ENCODE peak calls at places on chromosomes 1 and 21, in seven cellular contexts. Z, A, E, N, S, W and K are unnamed samples.
A peak's percentile ranks its signal among the peaks of the same experiment; 100 is the strongest.

GRCh38 chr1:151809625-151810556 is 4.7 kb upstream of the LINGO4 start:
- DNase-seq in E (no peak), Z (no peak), N (no peak), A (no peak), W (no peak), S (no peak), K (no peak)

GRCh38 chr1:77542784-77543183 is 139.7 kb downstream of the ZZZ3 start:
- DNase-seq in W (no peak), N (peak; percentile 31), Z (no peak), S (peak; percentile 36), A (no peak), E (no peak), K (no peak)

GRCh38 chr1:5567839-5568238 is 424.4 kb downstream of the NPHP4 start:
- DNase-seq in E (no peak), S (no peak), N (no peak), Z (no peak), W (no peak), A (no peak), K (no peak)

GRCh38 chr1:202967684-202968281 is 726 bp upstream of the CYB5R1 start:
- DNase-seq in N (peak; percentile 37), W (no peak), Z (no peak), S (no peak), A (no peak), E (no peak), K (no peak)

GRCh38 chr1:64163972-64164371 is 39.5 kb upstream of the UBE2U start:
- DNase-seq in Z (no peak), E (no peak), S (peak; percentile 71), N (peak; percentile 35), W (peak; percentile 33), A (peak; percentile 50), K (peak; percentile 32)

GRCh38 chr1:156691665-156692408 is 13.5 kb downstream of the CRABP2 start:
- DNase-seq in N (peak; percentile 61), A (peak; percentile 50), Z (no peak), W (no peak), S (no peak), E (peak; percentile 60), K (no peak)

GRCh38 chr1:47752048-47752451 is 245.1 kb downstream of the TRABD2B start:
- DNase-seq in N (no peak), Z (no peak), S (no peak), A (peak; percentile 8), E (no peak), W (peak; percentile 13), K (no peak)

GRCh38 chr1:244590670-244591069 is 62.3 kb upstream of the DESI2 start:
- DNase-seq in S (no peak), E (no peak), A (no peak), W (no peak), N (no peak), Z (no peak), K (no peak)

GRCh38 chr1:25926731-25927496 is 20.7 kb upstream of the STMN1 start:
- DNase-seq in N (no peak), Z (peak; percentile 55), A (no peak), S (no peak), E (no peak), W (no peak), K (no peak)

GRCh38 chr1:72649974-72650373 is 367.6 kb upstream of the NEGR1 start:
- DNase-seq in W (no peak), E (no peak), N (no peak), A (peak; percentile 16), S (peak; percentile 11), Z (no peak), K (peak; percentile 0)

GRCh38 chr21:41627428-41627827 is 119.5 kb upstream of the TMPRSS2 start:
- DNase-seq in E (no peak), N (peak; percentile 58), A (peak; percentile 22), W (no peak), Z (no peak), S (peak; percentile 13), K (no peak)

GRCh38 chr21:38766987-38767722 is 38.6 kb upstream of the ETS2 start:
- DNase-seq in A (no peak), W (no peak), N (peak; percentile 37), S (no peak), Z (no peak), E (no peak), K (no peak)

GRCh38 chr1:214044438-214045214 is 56.9 kb downstream of the PROX1 start:
- DNase-seq in E (no peak), A (no peak), S (no peak), W (no peak), Z (no peak), N (no peak), K (no peak)